ENCODE peak calls at places on chromosomes 2 and 18, in seven cellular contexts. One of them, this sample, is unnamed.

GRCh38 chr2:100214265-100214961 is 72.0 kb upstream of the AFF3 start:
- DNase-seq in neural progenitor cell: no peak
- DNase-seq in PC-9: no peak
- DNase-seq in MM.1S: no peak
- DNase-seq in fibroblast of lung: no peak
- DNase-seq in H1: no peak
- DNase-seq in PC-3: no peak
- DNase-seq in this sample: no peak

GRCh38 chr2:126658910-126659613 is 3.1 kb downstream of the GYPC start:
- DNase-seq in neural progenitor cell: no peak
- DNase-seq in PC-9: no peak
- DNase-seq in MM.1S: peak
- DNase-seq in fibroblast of lung: peak
- DNase-seq in H1: no peak
- DNase-seq in PC-3: no peak
- DNase-seq in this sample: no peak

GRCh38 chr2:43539991-43540860 is 55.6 kb downstream of the THADA start:
- DNase-seq in neural progenitor cell: no peak
- DNase-seq in PC-9: peak
- DNase-seq in MM.1S: no peak
- DNase-seq in fibroblast of lung: peak
- DNase-seq in H1: no peak
- DNase-seq in PC-3: peak
- DNase-seq in this sample: peak

GRCh38 chr2:227406177-227407031 is 18.7 kb upstream of the SCYGR1 start:
- DNase-seq in neural progenitor cell: peak
- DNase-seq in PC-9: peak
- DNase-seq in MM.1S: peak
- DNase-seq in fibroblast of lung: peak
- DNase-seq in H1: peak
- DNase-seq in PC-3: peak
- DNase-seq in this sample: peak

GRCh38 chr2:120710256-120710655 is 25.4 kb upstream of the GLI2 start:
- DNase-seq in neural progenitor cell: no peak
- DNase-seq in PC-9: no peak
- DNase-seq in MM.1S: no peak
- DNase-seq in fibroblast of lung: peak
- DNase-seq in H1: no peak
- DNase-seq in PC-3: no peak
- DNase-seq in this sample: no peak

GRCh38 chr18:59918320-59918755 is 18.5 kb downstream of the PMAIP1 start:
- DNase-seq in neural progenitor cell: peak
- DNase-seq in PC-9: peak
- DNase-seq in MM.1S: no peak
- DNase-seq in fibroblast of lung: peak
- DNase-seq in H1: peak
- DNase-seq in PC-3: peak
- DNase-seq in this sample: no peak

GRCh38 chr2:148132400-148132799 is 111.5 kb downstream of the MBD5 start:
- DNase-seq in neural progenitor cell: no peak
- DNase-seq in PC-9: peak
- DNase-seq in MM.1S: no peak
- DNase-seq in fibroblast of lung: peak
- DNase-seq in H1: no peak
- DNase-seq in PC-3: peak
- DNase-seq in this sample: no peak

GRCh38 chr2:74741076-74741460 is 87.0 kb downstream of the SEMA4F start:
- DNase-seq in neural progenitor cell: no peak
- DNase-seq in PC-9: no peak
- DNase-seq in MM.1S: no peak
- DNase-seq in fibroblast of lung: no peak
- DNase-seq in H1: no peak
- DNase-seq in PC-3: no peak
- DNase-seq in this sample: no peak

GRCh38 chr2:191604154-191604553 is 73.8 kb upstream of the NABP1 start:
- DNase-seq in neural progenitor cell: no peak
- DNase-seq in PC-9: no peak
- DNase-seq in MM.1S: no peak
- DNase-seq in fibroblast of lung: no peak
- DNase-seq in H1: no peak
- DNase-seq in PC-3: no peak
- DNase-seq in this sample: no peak

GRCh38 chr2:157231476-157231875 is 26.0 kb upstream of the GALNT5 start:
- DNase-seq in neural progenitor cell: no peak
- DNase-seq in PC-9: no peak
- DNase-seq in MM.1S: no peak
- DNase-seq in fibroblast of lung: no peak
- DNase-seq in H1: no peak
- DNase-seq in PC-3: no peak
- DNase-seq in this sample: no peak

GRCh38 chr2:42901076-42901645 is 108.8 kb upstream of the HAAO start:
- DNase-seq in neural progenitor cell: no peak
- DNase-seq in PC-9: no peak
- DNase-seq in MM.1S: no peak
- DNase-seq in fibroblast of lung: peak
- DNase-seq in H1: no peak
- DNase-seq in PC-3: no peak
- DNase-seq in this sample: no peak

GRCh38 chr2:178282075-178282474 is 87.8 kb downstream of the OSBPL6 start:
- DNase-seq in neural progenitor cell: no peak
- DNase-seq in PC-9: peak
- DNase-seq in MM.1S: no peak
- DNase-seq in fibroblast of lung: peak
- DNase-seq in H1: no peak
- DNase-seq in PC-3: peak
- DNase-seq in this sample: no peak

GRCh38 chr2:120759543-120760331 is 24.1 kb downstream of the GLI2 start:
- DNase-seq in neural progenitor cell: no peak
- DNase-seq in PC-9: no peak
- DNase-seq in MM.1S: no peak
- DNase-seq in fibroblast of lung: no peak
- DNase-seq in H1: no peak
- DNase-seq in PC-3: no peak
- DNase-seq in this sample: no peak

GRCh38 chr2:10584843-10585475 is 104.8 kb downstream of the NOL10 start:
- DNase-seq in neural progenitor cell: no peak
- DNase-seq in PC-9: peak
- DNase-seq in MM.1S: no peak
- DNase-seq in fibroblast of lung: peak
- DNase-seq in H1: no peak
- DNase-seq in PC-3: peak
- DNase-seq in this sample: no peak

GRCh38 chr2:176079285-176079830 is 4.4 kb downstream of the EVX2 start:
- DNase-seq in neural progenitor cell: peak
- DNase-seq in PC-9: no peak
- DNase-seq in MM.1S: no peak
- DNase-seq in fibroblast of lung: no peak
- DNase-seq in H1: peak
- DNase-seq in PC-3: no peak
- DNase-seq in this sample: no peak
- TF ChIP-seq EZH2 in neural progenitor cell: peak
- TF ChIP-seq EZH2 in PC-9: no peak
- TF ChIP-seq EZH2 in MM.1S: no peak
- TF ChIP-seq EZH2 in fibroblast of lung: peak
- TF ChIP-seq EZH2 in H1: peak
- TF ChIP-seq EZH2 in PC-3: no peak
- TF ChIP-seq EZH2 in this sample: no peak

DNA sequence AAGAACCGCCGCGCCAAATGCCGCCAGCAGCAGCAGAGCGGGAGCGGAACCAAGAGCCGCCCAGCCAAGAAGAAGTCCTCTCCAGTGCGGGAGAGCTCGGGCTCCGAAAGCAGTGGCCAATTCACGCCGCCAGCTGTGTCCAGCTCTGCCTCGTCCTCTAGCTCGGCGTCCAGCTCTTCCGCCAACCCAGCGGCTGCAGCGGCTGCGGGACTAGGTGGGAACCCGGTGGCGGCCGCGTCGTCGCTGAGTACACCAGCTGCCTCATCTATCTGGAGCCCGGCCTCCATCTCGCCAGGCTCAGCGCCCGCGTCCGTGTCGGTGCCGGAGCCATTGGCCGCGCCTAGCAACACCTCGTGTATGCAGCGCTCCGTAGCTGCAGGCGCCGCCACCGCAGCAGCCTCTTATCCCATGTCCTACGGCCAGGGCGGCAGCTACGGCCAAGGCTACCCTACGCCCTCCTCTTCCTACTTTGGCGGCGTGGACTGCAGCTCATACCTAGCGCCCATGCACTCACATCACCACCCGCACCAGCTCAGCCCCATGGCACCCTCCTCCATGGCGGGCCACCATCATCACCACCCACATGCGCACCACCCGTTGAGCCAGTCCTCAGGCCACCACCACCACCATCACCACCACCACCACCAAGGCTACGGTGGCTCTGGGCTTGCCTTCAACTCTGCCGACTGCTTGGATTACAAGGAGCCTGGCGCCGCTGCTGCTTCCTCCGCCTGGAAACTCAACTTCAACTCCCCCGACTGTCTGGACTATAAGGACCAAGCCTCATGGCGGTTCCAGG is 5.1 kb downstream of the OTX1 start:
- DNase-seq in neural progenitor cell: peak
- DNase-seq in PC-9: no peak
- DNase-seq in MM.1S: no peak
- DNase-seq in fibroblast of lung: no peak
- DNase-seq in H1: peak
- DNase-seq in PC-3: no peak
- DNase-seq in this sample: no peak
- TF ChIP-seq EZH2 in neural progenitor cell: peak
- TF ChIP-seq EZH2 in PC-9: no peak
- TF ChIP-seq EZH2 in MM.1S: no peak
- TF ChIP-seq EZH2 in fibroblast of lung: peak
- TF ChIP-seq EZH2 in H1: peak
- TF ChIP-seq EZH2 in PC-3: no peak
- TF ChIP-seq EZH2 in this sample: no peak

DNA sequence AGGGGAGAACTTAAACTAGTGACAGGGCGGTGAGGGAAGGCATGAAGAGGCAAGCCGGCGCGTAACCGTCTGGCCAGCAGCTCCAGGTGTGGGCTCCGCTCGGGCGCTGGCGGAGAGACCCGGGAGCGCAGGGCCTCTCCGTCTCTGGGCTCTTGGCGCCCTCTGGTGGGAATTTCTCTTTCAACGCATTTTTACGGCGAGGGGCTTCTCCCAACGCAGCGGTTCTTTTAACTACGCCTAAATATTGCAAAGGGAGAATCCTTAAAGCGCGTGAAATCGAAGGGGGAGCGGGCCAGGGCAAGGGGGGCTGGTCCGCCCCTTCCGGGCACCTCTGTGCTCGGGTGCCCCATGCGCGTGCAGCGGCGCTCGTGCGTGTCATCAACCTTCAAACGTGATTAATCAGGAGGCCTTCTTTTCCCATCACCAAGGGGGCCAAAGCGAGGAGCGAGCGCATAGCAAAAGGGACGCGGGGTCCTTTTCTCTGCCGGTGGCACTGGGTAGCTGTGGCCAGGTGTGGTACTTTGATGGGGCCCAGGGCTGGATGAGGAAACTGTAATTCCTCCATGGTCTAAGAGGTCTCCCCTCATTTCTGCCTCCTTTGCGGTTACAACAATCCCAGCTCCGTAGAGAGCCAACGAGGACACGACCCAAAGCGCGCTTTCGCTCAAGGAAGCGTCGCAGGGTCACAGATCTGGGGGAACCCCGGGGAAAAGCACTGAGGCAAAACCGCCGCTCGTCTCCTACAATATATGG is 765 bp upstream of the GAD1 start:
- DNase-seq in neural progenitor cell: peak
- DNase-seq in PC-9: peak
- DNase-seq in MM.1S: peak
- DNase-seq in fibroblast of lung: peak
- DNase-seq in H1: peak
- DNase-seq in PC-3: peak
- DNase-seq in this sample: no peak
- TF ChIP-seq EZH2 in neural progenitor cell: peak
- TF ChIP-seq EZH2 in PC-9: no peak
- TF ChIP-seq EZH2 in MM.1S: no peak
- TF ChIP-seq EZH2 in fibroblast of lung: peak
- TF ChIP-seq EZH2 in H1: peak
- TF ChIP-seq EZH2 in PC-3: no peak
- TF ChIP-seq EZH2 in this sample: no peak

GRCh38 chr18:72868666-72869661 is 1.2 kb upstream of the NETO1 start:
- DNase-seq in neural progenitor cell: peak
- DNase-seq in PC-9: no peak
- DNase-seq in MM.1S: no peak
- DNase-seq in fibroblast of lung: no peak
- DNase-seq in H1: peak
- DNase-seq in PC-3: no peak
- DNase-seq in this sample: no peak

GRCh38 chr18:72866901-72867701 is 686 bp downstream of the NETO1 start:
- DNase-seq in neural progenitor cell: peak
- DNase-seq in PC-9: no peak
- DNase-seq in MM.1S: no peak
- DNase-seq in fibroblast of lung: peak
- DNase-seq in H1: peak
- DNase-seq in PC-3: no peak
- DNase-seq in this sample: no peak

GRCh38 chr18:72863754-72864153 is 4.0 kb downstream of the NETO1 start:
- DNase-seq in neural progenitor cell: no peak
- DNase-seq in PC-9: no peak
- DNase-seq in MM.1S: no peak
- DNase-seq in fibroblast of lung: no peak
- DNase-seq in H1: no peak
- DNase-seq in PC-3: no peak
- DNase-seq in this sample: no peak

GRCh38 chr18:72867721-72868665 is at the start of gene NETO1:
- DNase-seq in neural progenitor cell: peak
- DNase-seq in PC-9: no peak
- DNase-seq in MM.1S: no peak
- DNase-seq in fibroblast of lung: peak
- DNase-seq in H1: peak
- DNase-seq in PC-3: peak
- DNase-seq in this sample: no peak

DNA sequence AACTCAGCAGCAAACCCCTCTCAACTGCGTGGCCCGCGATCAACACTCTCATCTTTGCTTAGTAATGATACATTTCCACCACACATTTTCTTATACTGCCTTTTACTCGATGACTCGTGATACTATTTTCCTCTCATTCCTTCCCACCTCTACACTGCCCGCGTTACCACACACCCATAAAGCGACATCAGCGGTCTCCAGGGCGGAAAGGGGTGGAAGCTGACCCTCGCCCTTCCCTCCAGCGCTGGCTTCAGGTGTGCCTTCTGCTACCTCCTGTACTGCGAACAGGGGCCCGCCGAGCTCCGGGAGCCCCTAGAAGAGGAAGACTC is 1.3 kb downstream of the NETO1 start:
- DNase-seq in neural progenitor cell: no peak
- DNase-seq in PC-9: no peak
- DNase-seq in MM.1S: no peak
- DNase-seq in fibroblast of lung: no peak
- DNase-seq in H1: no peak
- DNase-seq in PC-3: peak
- DNase-seq in this sample: no peak
- TF ChIP-seq EZH2 in neural progenitor cell: no peak
- TF ChIP-seq EZH2 in PC-9: no peak
- TF ChIP-seq EZH2 in MM.1S: no peak
- TF ChIP-seq EZH2 in fibroblast of lung: no peak
- TF ChIP-seq EZH2 in H1: no peak
- TF ChIP-seq EZH2 in PC-3: no peak
- TF ChIP-seq EZH2 in this sample: no peak

GRCh38 chr18:78979058-78979680 is 449 bp upstream of the SALL3 start:
- DNase-seq in neural progenitor cell: peak
- DNase-seq in PC-9: no peak
- DNase-seq in MM.1S: no peak
- DNase-seq in fibroblast of lung: peak
- DNase-seq in H1: peak
- DNase-seq in PC-3: no peak
- DNase-seq in this sample: no peak
- TF ChIP-seq EZH2 in neural progenitor cell: no peak
- TF ChIP-seq EZH2 in PC-9: no peak
- TF ChIP-seq EZH2 in MM.1S: no peak
- TF ChIP-seq EZH2 in fibroblast of lung: no peak
- TF ChIP-seq EZH2 in H1: no peak
- TF ChIP-seq EZH2 in PC-3: no peak
- TF ChIP-seq EZH2 in this sample: no peak

This sample was measured in SK-N-MC.